ENCODE peak calls at places on chromosomes 1 and 21, in nine cellular contexts. P is heart right ventricle, B is mesothelial cell of epicardium, I is cardiac fibroblast, V is fibroblast of mammary gland, Q is DND-41, W is brain microvascular endothelial cell, U is fibroblast of pulmonary artery, O is GM20000. G is an unnamed sample.

GRCh38 chr1:4659247-4659646 is 4.8 kb downstream of the AJAP1 start:
- DNase-seq in P (no peak), Q (no peak), I (no peak), V (no peak), O (no peak), U (no peak), W (no peak), B (no peak), G (no peak)

GRCh38 chr21:45265721-45266517 is 21.8 kb downstream of the POFUT2 start:
- DNase-seq in P (no peak), Q (no peak), W (no peak), U (no peak), B (peak; percentile 30), I (no peak), O (no peak), V (no peak), G (no peak)

GRCh38 chr1:23664837-23665795 is 26.5 kb upstream of the RPL11 start:
- DNase-seq in B (no peak), Q (no peak), V (peak; percentile 52), I (peak; percentile 60), U (peak; percentile 51), O (no peak), W (peak; percentile 5), P (no peak), G (peak; percentile 54)

GRCh38 chr1:24486296-24487065 is 16.2 kb upstream of the RCAN3 start:
- DNase-seq in O (no peak), P (no peak), B (no peak), U (no peak), W (no peak), V (no peak), I (no peak), Q (peak; percentile 65), G (no peak)

GRCh38 chr21:42991992-42992740 is 17.8 kb downstream of the PKNOX1 start:
- DNase-seq in W (peak; percentile 90), P (peak; percentile 37), U (peak; percentile 93), Q (no peak), I (peak; percentile 93), V (peak; percentile 91), O (no peak), B (peak; percentile 74), G (no peak)

GRCh38 chr1:6281511-6282402 is 20.9 kb upstream of the GPR153 start:
- DNase-seq in I (no peak), P (no peak), V (no peak), U (no peak), O (no peak), Q (no peak), W (no peak), B (no peak), G (no peak)

GRCh38 chr1:193070942-193071341 is 11.5 kb downstream of the RO60 start:
- DNase-seq in O (no peak), I (no peak), B (no peak), V (no peak), W (peak; percentile 50), P (no peak), Q (no peak), U (no peak), G (peak; percentile 20)

GRCh38 chr1:228381336-228381735 is 25.3 kb downstream of the TRIM11 start:
- DNase-seq in I (no peak), U (no peak), P (no peak), O (no peak), V (peak; percentile 9), B (no peak), Q (no peak), W (no peak), G (no peak)

GRCh38 chr1:221664253-221664652 is 77.6 kb downstream of the DUSP10 start:
- DNase-seq in B (no peak), O (no peak), V (no peak), U (no peak), P (no peak), Q (no peak), W (no peak), I (no peak), G (no peak)

GRCh38 chr1:204348722-204349121 is 11.0 kb downstream of the PLEKHA6 start:
- DNase-seq in I (peak; percentile 94), P (peak; percentile 79), U (peak; percentile 84), O (no peak), Q (no peak), V (peak; percentile 64), B (no peak), W (peak; percentile 9), G (no peak)

GRCh38 chr1:150922519-150922975 is 3.6 kb upstream of the SETDB1 start:
- DNase-seq in P (no peak), Q (peak; percentile 77), O (peak; percentile 76), W (peak; percentile 82), U (peak; percentile 86), I (peak; percentile 86), V (peak; percentile 94), B (peak; percentile 63), G (peak; percentile 93)

GRCh38 chr1:211036701-211037494 is 97.0 kb downstream of the KCNH1 start:
- DNase-seq in W (peak; percentile 95), B (no peak), I (no peak), O (no peak), Q (no peak), U (peak; percentile 14), V (peak; percentile 76), P (no peak), G (peak; percentile 24)

GRCh38 chr21:27839512-27840115 is 872.7 kb upstream of the ADAMTS5 start:
- DNase-seq in I (no peak), P (no peak), Q (no peak), B (no peak), U (no peak), W (no peak), O (no peak), V (no peak), G (no peak)

GRCh38 chr1:204685236-204686006 is at the start of gene LRRN2:
- DNase-seq in B (peak; percentile 46), O (no peak), Q (no peak), U (no peak), W (no peak), V (no peak), P (peak; percentile 33), I (no peak), G (no peak)

GRCh38 chr1:153349363-153350340 is 1.0 kb upstream of the PGLYRP4 start:
- DNase-seq in O (no peak), P (no peak), B (no peak), W (no peak), U (no peak), I (no peak), Q (no peak), V (no peak), G (no peak)

GRCh38 chr1:159421821-159422220 is 10.2 kb upstream of the OR10J4 start:
- DNase-seq in W (no peak), V (no peak), B (no peak), P (no peak), I (no peak), U (no peak), Q (no peak), O (no peak), G (no peak)
- TF ChIP-seq CTCF in W (peak; percentile 48), V (peak; percentile 3), B (no peak), P (no peak), I (no peak), U (peak; percentile 5), Q (peak; percentile 35), O (no peak), G (no peak)

GRCh38 chr1:74775735-74776134 is 42.8 kb downstream of the TYW3 start:
- DNase-seq in W (no peak), V (no peak), O (no peak), I (no peak), B (no peak), Q (no peak), P (no peak), U (no peak), G (no peak)
- TF ChIP-seq CTCF in W (no peak), V (no peak), O (no peak), I (no peak), B (no peak), Q (no peak), P (no peak), U (no peak), G (no peak)

DNA sequence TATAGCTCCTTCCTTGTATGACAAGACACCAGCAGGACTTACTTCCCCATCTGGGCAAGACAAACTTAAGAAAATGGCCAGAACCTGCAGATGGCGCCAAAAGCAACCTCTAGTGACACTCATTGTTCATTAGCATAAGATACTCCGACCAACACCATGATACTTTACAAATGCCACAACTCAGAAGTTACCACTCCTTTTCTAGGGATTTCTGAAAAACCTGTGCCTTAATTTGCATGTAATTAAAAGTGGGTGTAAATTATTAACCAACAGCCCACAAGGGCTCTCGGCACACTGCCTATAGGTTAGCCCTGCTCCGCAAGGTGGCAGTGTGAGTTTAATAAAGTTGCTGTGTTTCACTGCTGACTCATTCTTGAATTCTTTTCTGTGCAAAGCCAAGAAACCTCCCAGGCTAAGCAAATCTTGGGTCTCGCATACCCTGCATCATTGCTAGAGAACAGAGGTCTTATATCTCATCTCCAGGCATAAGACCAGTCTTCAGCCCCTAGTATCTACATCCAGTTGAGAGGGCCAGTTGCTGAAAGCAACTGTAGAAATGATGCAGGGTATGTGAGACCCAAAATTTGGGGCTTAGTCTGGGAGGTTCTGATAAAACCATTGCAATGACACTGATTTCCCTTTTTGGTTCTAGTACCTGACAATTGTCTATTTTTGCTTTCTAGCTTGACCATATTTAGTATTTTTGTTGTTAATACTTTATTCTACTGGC is 86.4 kb downstream of the FAF1 start:
- DNase-seq in I (peak; percentile 65), V (peak; percentile 70), Q (peak; percentile 76), W (peak; percentile 74), U (peak; percentile 69), P (peak; percentile 15), B (peak; percentile 58), O (peak; percentile 58), G (peak; percentile 87)
- TF ChIP-seq CTCF in I (peak; percentile 71), V (peak; percentile 69), Q (peak; percentile 79), W (peak; percentile 78), U (peak; percentile 65), P (peak; percentile 55), B (peak; percentile 62), O (peak; percentile 62), G (peak; percentile 77)

DNA sequence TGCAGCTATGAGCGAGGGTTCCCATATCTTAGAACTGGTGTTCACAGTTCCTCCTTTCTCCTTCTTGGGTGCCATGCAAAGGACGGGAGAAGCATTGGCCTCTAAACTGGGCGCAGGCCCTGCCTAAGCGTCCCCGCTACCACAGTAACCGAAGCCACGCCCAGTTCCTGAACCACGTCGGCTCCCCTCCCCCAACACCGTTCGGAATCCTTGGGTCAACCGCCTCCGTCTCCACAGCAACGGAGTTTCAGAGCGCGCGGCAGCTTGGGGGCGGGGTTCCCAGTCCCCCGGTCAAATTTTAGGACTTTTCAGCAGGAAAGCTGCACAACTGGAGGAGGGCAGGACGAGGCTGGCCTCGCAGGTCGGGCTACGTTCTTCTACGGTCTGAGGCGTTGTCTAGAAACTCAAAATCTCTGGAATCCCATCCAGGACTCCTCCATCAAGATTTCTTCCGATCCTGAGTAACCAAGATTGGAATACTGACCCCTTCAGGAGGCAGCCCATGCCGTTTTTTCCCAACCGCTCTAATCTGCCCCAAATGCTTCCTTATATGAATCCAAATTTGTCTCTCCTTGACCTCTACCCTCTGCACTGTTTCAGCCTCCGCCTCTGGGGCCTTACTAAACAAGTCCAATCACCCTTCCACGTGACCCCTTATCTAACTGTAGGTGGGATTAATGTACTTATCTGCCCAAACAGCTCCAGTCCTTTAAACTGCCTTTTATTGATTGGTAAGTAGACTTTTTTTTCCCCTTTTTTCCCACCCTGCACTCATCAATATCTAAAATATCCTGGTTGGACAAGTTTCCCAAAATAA is at the start of gene SPAG17:
- DNase-seq in P (peak; percentile 62), V (peak; percentile 15), I (peak; percentile 74), O (peak; percentile 27), U (peak; percentile 61), B (peak; percentile 84), Q (no peak), W (peak; percentile 57), G (peak; percentile 31)
- TF ChIP-seq CTCF in P (peak; percentile 17), V (peak; percentile 12), I (no peak), O (no peak), U (peak; percentile 35), B (no peak), Q (no peak), W (peak; percentile 61), G (no peak)

G was measured in activated CD8-positive, alpha-beta T cell treated with anti-CD3 and anti-CD28 coated beads for 36 hours.